ENCODE peak calls at places on chromosomes 2 and 18, in five cellular contexts. Q is left ventricle myocardium inferior; A is CD4-positive, alpha-beta memory T cell; M is C1 segment of cervical spinal cord; I is left cardiac atrium. R is an unnamed sample.

GRCh38 chr2:73987109-73987947 is 2.6 kb downstream of the TET3 start:
- DNase-seq in Q (peak; percentile 46), A (no peak), M (no peak), I (no peak), R (no peak)

GRCh38 chr2:120570001-120570400 is 165.7 kb upstream of the GLI2 start:
- DNase-seq in Q (no peak), A (no peak), M (no peak), I (no peak), R (no peak)

GRCh38 chr2:42328148-42328833 is 32.7 kb downstream of the COX7A2L start:
- DNase-seq in Q (no peak), A (no peak), M (no peak), I (no peak), R (no peak)

GRCh38 chr2:17257194-17257909 is 260.9 kb downstream of the RAD51AP2 start:
- DNase-seq in Q (no peak), A (no peak), M (no peak), I (no peak), R (no peak)

GRCh38 chr2:112621792-112622527 is 23.8 kb upstream of the SLC20A1 start:
- DNase-seq in Q (no peak), A (no peak), M (no peak), I (no peak), R (no peak)

GRCh38 chr2:33009249-33009648 is 62.5 kb downstream of the LTBP1 start:
- DNase-seq in Q (no peak), A (no peak), M (no peak), I (no peak), R (no peak)

GRCh38 chr2:239943991-239944441 is 81.1 kb downstream of the NDUFA10 start:
- DNase-seq in Q (peak; percentile 18), A (no peak), M (no peak), I (peak; percentile 6), R (peak; percentile 53)

GRCh38 chr2:235149240-235149641 is 197.4 kb downstream of the SH3BP4 start:
- DNase-seq in Q (no peak), A (no peak), M (no peak), I (no peak), R (no peak)

GRCh38 chr2:177783835-177784448 is 288.6 kb downstream of the PDE11A start:
- DNase-seq in Q (no peak), A (peak; percentile 46), M (no peak), I (no peak), R (no peak)

GRCh38 chr2:85707304-85707703 is 13.1 kb downstream of the GNLY start:
- DNase-seq in Q (no peak), A (peak; percentile 74), M (no peak), I (no peak), R (peak; percentile 65)

GRCh38 chr2:98175811-98176210 is 88.8 kb downstream of the VWA3B start:
- DNase-seq in Q (no peak), A (no peak), M (no peak), I (no peak), R (no peak)

GRCh38 chr2:181174880-181175590 is 194.6 kb downstream of the UBE2E3 start:
- DNase-seq in Q (no peak), A (no peak), M (no peak), I (no peak), R (no peak)

GRCh38 chr18:13566941-13567762 is 159.2 kb downstream of the FAM210A start:
- DNase-seq in Q (peak; percentile 39), A (no peak), M (peak; percentile 28), I (peak; percentile 70), R (peak; percentile 81)

GRCh38 chr18:61984293-61984692 is 91.5 kb upstream of the RNF152 start:
- DNase-seq in Q (no peak), A (no peak), M (no peak), I (no peak), R (no peak)

GRCh38 chr2:8543412-8544167 is 138.3 kb upstream of the ID2 start:
- DNase-seq in Q (peak; percentile 55), A (peak; percentile 84), M (no peak), I (peak; percentile 74), R (peak; percentile 90)

GRCh38 chr2:28981016-28981441 is at the start of gene TOGARAM2:
- DNase-seq in Q (peak; percentile 31), A (no peak), M (no peak), I (no peak), R (no peak)

GRCh38 chr2:128374001-128374710 is 55.5 kb upstream of the HS6ST1 start:
- DNase-seq in Q (no peak), A (no peak), M (no peak), I (no peak), R (peak; percentile 16)

GRCh38 chr2:238107525-238108422 is 7.6 kb downstream of the ESPNL start:
- DNase-seq in Q (no peak), A (peak; percentile 34), M (no peak), I (peak; percentile 14), R (peak; percentile 63)

GRCh38 chr2:168530980-168531379 is 74.9 kb downstream of the CERS6 start:
- DNase-seq in Q (no peak), A (no peak), M (no peak), I (no peak), R (no peak)

GRCh38 chr2:231692847-231693246 is 15.5 kb upstream of the PTMA start:
- DNase-seq in Q (no peak), A (no peak), M (no peak), I (no peak), R (no peak)

GRCh38 chr2:46364797-46365457 is 67.7 kb downstream of the EPAS1 start:
- DNase-seq in Q (no peak), A (peak; percentile 52), M (no peak), I (no peak), R (no peak)

GRCh38 chr2:108579631-108580030 is 45.4 kb downstream of the LIMS1 start:
- DNase-seq in Q (peak; percentile 20), A (no peak), M (no peak), I (peak; percentile 67), R (no peak)

GRCh38 chr2:54262015-54262765 is 6.2 kb upstream of the TSPYL6 start:
- DNase-seq in Q (no peak), A (no peak), M (no peak), I (no peak), R (no peak)

GRCh38 chr2:26982102-26982742 is 11.8 kb downstream of the MAPRE3 start:
- DNase-seq in Q (peak; percentile 65), A (no peak), M (no peak), I (peak; percentile 74), R (no peak)

GRCh38 chr2:241741016-241741415 is 6.6 kb downstream of the D2HGDH start:
- DNase-seq in Q (no peak), A (peak; percentile 76), M (no peak), I (no peak), R (no peak)

GRCh38 chr2:238101891-238102841 is 2.0 kb downstream of the ESPNL start:
- DNase-seq in Q (no peak), A (no peak), M (no peak), I (no peak), R (no peak)

GRCh38 chr2:102082591-102083586 is 59.7 kb upstream of the IL1R1 start:
- DNase-seq in Q (no peak), A (peak; percentile 56), M (no peak), I (peak; percentile 45), R (peak; percentile 74)

GRCh38 chr2:240348522-240348921 is 86.9 kb upstream of the GPC1 start:
- DNase-seq in Q (no peak), A (no peak), M (no peak), I (peak; percentile 7), R (peak; percentile 44)

GRCh38 chr2:26770986-26771586 is 7.0 kb downstream of the SLC35F6 start:
- DNase-seq in Q (peak; percentile 82), A (peak; percentile 49), M (peak; percentile 35), I (peak; percentile 89), R (peak; percentile 97)

GRCh38 chr18:48711651-48712486 is 173.0 kb downstream of the CTIF start:
- DNase-seq in Q (no peak), A (no peak), M (no peak), I (peak; percentile 58), R (no peak)

GRCh38 chr2:6922201-6922656 is 5.0 kb downstream of the RNF144A start:
- DNase-seq in Q (no peak), A (no peak), M (no peak), I (no peak), R (no peak)

GRCh38 chr2:215973954-215974699 is 39.2 kb downstream of the MREG start:
- DNase-seq in Q (no peak), A (no peak), M (no peak), I (no peak), R (peak; percentile 38)

GRCh38 chr2:120480903-120481445 is 135.0 kb downstream of the INHBB start:
- DNase-seq in Q (no peak), A (no peak), M (no peak), I (no peak), R (peak; percentile 42)

GRCh38 chr2:12533337-12533736 is 183.4 kb upstream of the TRIB2 start:
- DNase-seq in Q (no peak), A (no peak), M (no peak), I (no peak), R (no peak)

GRCh38 chr2:46010925-46011490 is 286.2 kb upstream of the EPAS1 start:
- DNase-seq in Q (no peak), A (no peak), M (no peak), I (no peak), R (no peak)

R was measured in tibial artery.